ENCODE peak calls at places on chromosomes 13 and 19, in six cellular contexts. One of them, this sample, is unnamed.

GRCh38 chr13:21040120-21040834 is 21.1 kb downstream of the LATS2 start:
- DNase-seq in Peyer's patch: no peak
- DNase-seq in fibroblast of the aortic adventitia: no peak
- DNase-seq in cardiac muscle cell: no peak
- DNase-seq in PC-3: no peak
- DNase-seq in AG09309: no peak
- DNase-seq in this sample: no peak

GRCh38 chr19:18340237-18340989 is at the start of gene PGPEP1:
- DNase-seq in Peyer's patch: peak
- DNase-seq in fibroblast of the aortic adventitia: peak
- DNase-seq in cardiac muscle cell: peak
- DNase-seq in PC-3: peak
- DNase-seq in AG09309: no peak
- DNase-seq in this sample: no peak

GRCh38 chr19:313988-314815 is 23.0 kb upstream of the PLPP2 start:
- DNase-seq in Peyer's patch: no peak
- DNase-seq in fibroblast of the aortic adventitia: no peak
- DNase-seq in cardiac muscle cell: no peak
- DNase-seq in PC-3: no peak
- DNase-seq in AG09309: no peak
- DNase-seq in this sample: no peak

GRCh38 chr19:2775556-2776430 is 7.3 kb downstream of the SGTA start:
- DNase-seq in Peyer's patch: peak
- DNase-seq in fibroblast of the aortic adventitia: no peak
- DNase-seq in cardiac muscle cell: peak
- DNase-seq in PC-3: no peak
- DNase-seq in AG09309: no peak
- DNase-seq in this sample: peak

GRCh38 chr19:18733196-18733647 is 49.7 kb downstream of the CRTC1 start:
- DNase-seq in Peyer's patch: no peak
- DNase-seq in fibroblast of the aortic adventitia: peak
- DNase-seq in cardiac muscle cell: peak
- DNase-seq in PC-3: no peak
- DNase-seq in AG09309: no peak
- DNase-seq in this sample: peak

GRCh38 chr13:39815345-39816111 is 160.1 kb downstream of the COG6 start:
- DNase-seq in Peyer's patch: no peak
- DNase-seq in fibroblast of the aortic adventitia: peak
- DNase-seq in cardiac muscle cell: peak
- DNase-seq in PC-3: peak
- DNase-seq in AG09309: no peak
- DNase-seq in this sample: no peak

GRCh38 chr13:73708393-73708985 is 425.7 kb downstream of the KLF12 start:
- DNase-seq in Peyer's patch: no peak
- DNase-seq in fibroblast of the aortic adventitia: peak
- DNase-seq in cardiac muscle cell: peak
- DNase-seq in PC-3: peak
- DNase-seq in AG09309: peak
- DNase-seq in this sample: peak

GRCh38 chr19:15702590-15702930 is 25.3 kb upstream of the OR10H2 start:
- DNase-seq in Peyer's patch: peak
- DNase-seq in fibroblast of the aortic adventitia: peak
- DNase-seq in cardiac muscle cell: peak
- DNase-seq in PC-3: peak
- DNase-seq in AG09309: no peak
- DNase-seq in this sample: no peak

GRCh38 chr13:105773241-105773640 is 762.2 kb downstream of the EFNB2 start:
- DNase-seq in Peyer's patch: no peak
- DNase-seq in fibroblast of the aortic adventitia: no peak
- DNase-seq in cardiac muscle cell: no peak
- DNase-seq in PC-3: no peak
- DNase-seq in AG09309: no peak
- DNase-seq in this sample: no peak

GRCh38 chr13:69959041-69959440 is 148.6 kb upstream of the ATXN8OS start:
- DNase-seq in Peyer's patch: no peak
- DNase-seq in fibroblast of the aortic adventitia: no peak
- DNase-seq in cardiac muscle cell: no peak
- DNase-seq in PC-3: no peak
- DNase-seq in AG09309: no peak
- DNase-seq in this sample: no peak

GRCh38 chr13:52879950-52880650 is 31.7 kb upstream of the PCDH8 start:
- DNase-seq in Peyer's patch: no peak
- DNase-seq in fibroblast of the aortic adventitia: no peak
- DNase-seq in cardiac muscle cell: no peak
- DNase-seq in PC-3: no peak
- DNase-seq in AG09309: no peak
- DNase-seq in this sample: no peak

GRCh38 chr13:45728759-45729158 is 26.6 kb downstream of the CBY2 start:
- DNase-seq in Peyer's patch: no peak
- DNase-seq in fibroblast of the aortic adventitia: no peak
- DNase-seq in cardiac muscle cell: peak
- DNase-seq in PC-3: peak
- DNase-seq in AG09309: no peak
- DNase-seq in this sample: no peak

GRCh38 chr19:40806385-40807146 is 7.6 kb downstream of the EGLN2 start:
- DNase-seq in Peyer's patch: peak
- DNase-seq in fibroblast of the aortic adventitia: peak
- DNase-seq in cardiac muscle cell: peak
- DNase-seq in PC-3: no peak
- DNase-seq in AG09309: peak
- DNase-seq in this sample: peak

GRCh38 chr13:75299206-75299605 is 182.8 kb downstream of the TBC1D4 start:
- DNase-seq in Peyer's patch: no peak
- DNase-seq in fibroblast of the aortic adventitia: no peak
- DNase-seq in cardiac muscle cell: no peak
- DNase-seq in PC-3: no peak
- DNase-seq in AG09309: no peak
- DNase-seq in this sample: no peak

GRCh38 chr19:55044771-55045716 is 7.0 kb upstream of the GP6 start:
- DNase-seq in Peyer's patch: no peak
- DNase-seq in fibroblast of the aortic adventitia: no peak
- DNase-seq in cardiac muscle cell: no peak
- DNase-seq in PC-3: no peak
- DNase-seq in AG09309: no peak
- DNase-seq in this sample: no peak

GRCh38 chr13:50026788-50027473 is 11.7 kb downstream of the KCNRG start:
- DNase-seq in Peyer's patch: no peak
- DNase-seq in fibroblast of the aortic adventitia: no peak
- DNase-seq in cardiac muscle cell: no peak
- DNase-seq in PC-3: no peak
- DNase-seq in AG09309: no peak
- DNase-seq in this sample: no peak

GRCh38 chr13:77310161-77310560 is 16.7 kb downstream of the MYCBP2 start:
- DNase-seq in Peyer's patch: no peak
- DNase-seq in fibroblast of the aortic adventitia: no peak
- DNase-seq in cardiac muscle cell: no peak
- DNase-seq in PC-3: no peak
- DNase-seq in AG09309: no peak
- DNase-seq in this sample: no peak

GRCh38 chr13:57666131-57666530 is 34.6 kb downstream of the PCDH17 start:
- DNase-seq in Peyer's patch: no peak
- DNase-seq in fibroblast of the aortic adventitia: no peak
- DNase-seq in cardiac muscle cell: no peak
- DNase-seq in PC-3: no peak
- DNase-seq in AG09309: no peak
- DNase-seq in this sample: no peak

GRCh38 chr13:75050419-75051066 is 431.4 kb downstream of the TBC1D4 start:
- DNase-seq in Peyer's patch: no peak
- DNase-seq in fibroblast of the aortic adventitia: peak
- DNase-seq in cardiac muscle cell: peak
- DNase-seq in PC-3: no peak
- DNase-seq in AG09309: peak
- DNase-seq in this sample: no peak

GRCh38 chr19:52007436-52007804 is 591 bp downstream of the ZNF615 start:
- DNase-seq in Peyer's patch: no peak
- DNase-seq in fibroblast of the aortic adventitia: peak
- DNase-seq in cardiac muscle cell: peak
- DNase-seq in PC-3: no peak
- DNase-seq in AG09309: no peak
- DNase-seq in this sample: no peak

GRCh38 chr19:6828698-6829633 is 56.5 kb downstream of the VAV1 start:
- DNase-seq in Peyer's patch: no peak
- DNase-seq in fibroblast of the aortic adventitia: no peak
- DNase-seq in cardiac muscle cell: no peak
- DNase-seq in PC-3: peak
- DNase-seq in AG09309: no peak
- DNase-seq in this sample: no peak

GRCh38 chr19:4602915-4603314 is 36.4 kb upstream of the TNFAIP8L1 start:
- DNase-seq in Peyer's patch: no peak
- DNase-seq in fibroblast of the aortic adventitia: no peak
- DNase-seq in cardiac muscle cell: no peak
- DNase-seq in PC-3: no peak
- DNase-seq in AG09309: no peak
- DNase-seq in this sample: no peak

GRCh38 chr19:18225702-18226468 is at the start of gene PDE4C:
- DNase-seq in Peyer's patch: no peak
- DNase-seq in fibroblast of the aortic adventitia: no peak
- DNase-seq in cardiac muscle cell: peak
- DNase-seq in PC-3: no peak
- DNase-seq in AG09309: no peak
- DNase-seq in this sample: no peak

GRCh38 chr19:1770866-1771576 is 17.7 kb downstream of the ONECUT3 start:
- DNase-seq in Peyer's patch: no peak
- DNase-seq in fibroblast of the aortic adventitia: no peak
- DNase-seq in cardiac muscle cell: no peak
- DNase-seq in PC-3: no peak
- DNase-seq in AG09309: no peak
- DNase-seq in this sample: no peak
- H3K4me3 ChIP-seq in Peyer's patch: no peak
- H3K4me3 ChIP-seq in fibroblast of the aortic adventitia: no peak
- H3K4me3 ChIP-seq in cardiac muscle cell: no peak
- H3K4me3 ChIP-seq in PC-3: no peak
- H3K4me3 ChIP-seq in AG09309: no peak
- H3K4me3 ChIP-seq in this sample: no peak

GRCh38 chr19:41927810-41928192 is 448 bp downstream of the ERFL start:
- DNase-seq in Peyer's patch: peak
- DNase-seq in fibroblast of the aortic adventitia: no peak
- DNase-seq in cardiac muscle cell: no peak
- DNase-seq in PC-3: no peak
- DNase-seq in AG09309: no peak
- DNase-seq in this sample: no peak
- H3K4me3 ChIP-seq in Peyer's patch: peak
- H3K4me3 ChIP-seq in fibroblast of the aortic adventitia: peak
- H3K4me3 ChIP-seq in cardiac muscle cell: peak
- H3K4me3 ChIP-seq in PC-3: peak
- H3K4me3 ChIP-seq in AG09309: peak
- H3K4me3 ChIP-seq in this sample: peak

GRCh38 chr19:5707576-5708575 is 12.1 kb downstream of the LONP1 start:
- DNase-seq in Peyer's patch: no peak
- DNase-seq in fibroblast of the aortic adventitia: no peak
- DNase-seq in cardiac muscle cell: no peak
- DNase-seq in PC-3: no peak
- DNase-seq in AG09309: no peak
- DNase-seq in this sample: no peak
- H3K4me3 ChIP-seq in Peyer's patch: no peak
- H3K4me3 ChIP-seq in fibroblast of the aortic adventitia: no peak
- H3K4me3 ChIP-seq in cardiac muscle cell: no peak
- H3K4me3 ChIP-seq in PC-3: no peak
- H3K4me3 ChIP-seq in AG09309: no peak
- H3K4me3 ChIP-seq in this sample: no peak

GRCh38 chr19:44718441-44719261 is 19.7 kb downstream of the CEACAM16 start:
- DNase-seq in Peyer's patch: no peak
- DNase-seq in fibroblast of the aortic adventitia: peak
- DNase-seq in cardiac muscle cell: peak
- DNase-seq in PC-3: peak
- DNase-seq in AG09309: no peak
- DNase-seq in this sample: no peak
- H3K4me3 ChIP-seq in Peyer's patch: no peak
- H3K4me3 ChIP-seq in fibroblast of the aortic adventitia: peak
- H3K4me3 ChIP-seq in cardiac muscle cell: peak
- H3K4me3 ChIP-seq in PC-3: no peak
- H3K4me3 ChIP-seq in AG09309: no peak
- H3K4me3 ChIP-seq in this sample: no peak

GRCh38 chr13:111203742-111204386 is 88.8 kb downstream of the ARHGEF7 start:
- DNase-seq in Peyer's patch: peak
- DNase-seq in fibroblast of the aortic adventitia: no peak
- DNase-seq in cardiac muscle cell: no peak
- DNase-seq in PC-3: no peak
- DNase-seq in AG09309: no peak
- DNase-seq in this sample: no peak
- H3K4me3 ChIP-seq in Peyer's patch: no peak
- H3K4me3 ChIP-seq in fibroblast of the aortic adventitia: peak
- H3K4me3 ChIP-seq in cardiac muscle cell: no peak
- H3K4me3 ChIP-seq in PC-3: no peak
- H3K4me3 ChIP-seq in AG09309: no peak
- H3K4me3 ChIP-seq in this sample: peak

GRCh38 chr13:96540656-96541055 is 450.7 kb downstream of the HS6ST3 start:
- DNase-seq in Peyer's patch: no peak
- DNase-seq in fibroblast of the aortic adventitia: no peak
- DNase-seq in cardiac muscle cell: no peak
- DNase-seq in PC-3: no peak
- DNase-seq in AG09309: no peak
- DNase-seq in this sample: no peak
- H3K4me3 ChIP-seq in Peyer's patch: no peak
- H3K4me3 ChIP-seq in fibroblast of the aortic adventitia: no peak
- H3K4me3 ChIP-seq in cardiac muscle cell: no peak
- H3K4me3 ChIP-seq in PC-3: no peak
- H3K4me3 ChIP-seq in AG09309: no peak
- H3K4me3 ChIP-seq in this sample: no peak